ENCODE peak calls at places on chromosomes 16 and 17, in nine cellular contexts. J, E, U, I, F, N, V, P and B are unnamed samples.

GRCh38 chr16:57797526-57798266 is 4.6 kb downstream of the KIFC3 start:
- DNase-seq in U (no peak), F (no peak), I (peak), V (no peak), J (no peak), P (no peak), N (peak), E (no peak), B (peak)

GRCh38 chr17:44738214-44738906 is 20.4 kb upstream of the ADAM11 start:
- DNase-seq in P (no peak), I (no peak), F (no peak), E (no peak), U (no peak), J (no peak), V (peak), N (no peak), B (no peak)

GRCh38 chr17:57811633-57812280 is 38.1 kb downstream of the MRPS23 start:
- DNase-seq in P (no peak), F (no peak), N (no peak), J (no peak), E (no peak), V (no peak), U (no peak), I (no peak), B (no peak)

GRCh38 chr17:67360880-67361279 is 5.5 kb downstream of the PSMD12 start:
- DNase-seq in V (no peak), P (no peak), N (no peak), J (no peak), E (no peak), F (no peak), U (no peak), I (no peak), B (no peak)

GRCh38 chr17:65020284-65020683 is 36.3 kb downstream of the GNA13 start:
- DNase-seq in E (peak), F (no peak), I (no peak), U (peak), P (no peak), N (no peak), J (no peak), V (peak), B (no peak)

GRCh38 chr17:47203984-47204721 is 5.0 kb upstream of the MYL4 start:
- DNase-seq in F (no peak), I (no peak), N (peak), P (no peak), V (peak), E (peak), U (peak), J (no peak), B (no peak)

GRCh38 chr17:74639704-74640142 is 16.2 kb upstream of the CD300E start:
- DNase-seq in I (no peak), N (peak), J (no peak), F (peak), P (no peak), V (no peak), U (peak), E (no peak), B (no peak)

GRCh38 chr16:55297062-55297909 is 26.7 kb upstream of the IRX6 start:
- DNase-seq in E (no peak), V (no peak), N (no peak), U (peak), J (no peak), F (no peak), P (no peak), I (no peak), B (no peak)

GRCh38 chr16:77359065-77359502 is 75.8 kb downstream of the ADAMTS18 start:
- DNase-seq in J (no peak), V (peak), I (no peak), U (peak), E (peak), F (no peak), P (no peak), N (no peak), B (peak)

GRCh38 chr16:83513006-83513755 is 294.6 kb upstream of the HSBP1 start:
- DNase-seq in N (no peak), F (no peak), V (peak), J (no peak), I (no peak), E (peak), U (peak), P (no peak), B (no peak)

GRCh38 chr17:28612936-28613872 is 781 bp downstream of the RSKR start:
- DNase-seq in E (peak), U (peak), N (peak), I (peak), J (peak), F (peak), V (peak), P (no peak), B (peak)